ENCODE peak calls at places on chromosomes 11 and 22, in seven cellular contexts. P is HCT116, G is thyroid gland, K is left ventricle myocardium inferior, N is GM23338, C is progenitor cell of endocrine pancreas, X is WERI-Rb-1. J is an unnamed sample.

GRCh38 chr11:85589373-85589772 is 37.8 kb downstream of the DLG2 start:
- DNase-seq in N (peak), X (no peak), K (no peak), P (no peak), G (no peak), C (no peak), J (no peak)

GRCh38 chr11:88016392-88017020 is 158.7 kb downstream of the RAB38 start:
- DNase-seq in K (peak), N (peak), P (peak), X (peak), C (peak), G (peak), J (peak)

GRCh38 chr11:10459029-10459970 is 4.2 kb downstream of the AMPD3 start:
- DNase-seq in G (no peak), K (no peak), P (no peak), X (peak), N (no peak), C (no peak), J (no peak)

GRCh38 chr11:117618956-117619355 is 178.1 kb downstream of the DSCAML1 start:
- DNase-seq in X (peak), N (peak), G (no peak), K (no peak), P (no peak), C (no peak), J (no peak)

GRCh38 chr11:56905442-56905841 is 83.3 kb upstream of the OR5AK2 start:
- DNase-seq in X (no peak), G (no peak), N (no peak), C (no peak), K (no peak), P (no peak), J (no peak)

GRCh38 chr11:122933434-122933833 is 48.2 kb downstream of the BSX start:
- DNase-seq in G (no peak), X (no peak), N (no peak), P (no peak), C (no peak), K (no peak), J (no peak)

GRCh38 chr11:120236169-120237107 is 3.5 kb upstream of the POU2F3 start:
- DNase-seq in X (no peak), N (peak), K (no peak), C (no peak), G (no peak), P (peak), J (no peak)

GRCh38 chr22:50136431-50137047 is 34.0 kb upstream of the PANX2 start:
- DNase-seq in G (peak), N (no peak), K (no peak), X (no peak), P (no peak), C (no peak), J (no peak)

GRCh38 chr11:15161746-15162145 is 47.0 kb downstream of the INSC start:
- DNase-seq in N (no peak), K (no peak), P (no peak), G (no peak), C (no peak), X (no peak), J (no peak)

GRCh38 chr22:25000686-25001085 is 48.2 kb downstream of the KIAA1671 start:
- DNase-seq in X (no peak), N (no peak), P (no peak), C (no peak), K (no peak), G (no peak), J (no peak)

GRCh38 chr11:10846664-10847063 is 11.2 kb downstream of the ZBED5 start:
- DNase-seq in P (no peak), X (no peak), G (no peak), C (no peak), N (no peak), K (no peak), J (no peak)

GRCh38 chr11:70087446-70088167 is 9.5 kb downstream of the ANO1 start:
- DNase-seq in N (peak), P (no peak), K (no peak), G (no peak), X (peak), C (no peak), J (no peak)

GRCh38 chr11:112634551-112634950 is 326.7 kb upstream of the NCAM1 start:
- DNase-seq in K (no peak), G (no peak), P (no peak), N (peak), X (no peak), C (no peak), J (no peak)

GRCh38 chr11:61544466-61544865 is 35.9 kb downstream of the LRRC10B start:
- DNase-seq in C (no peak), G (no peak), N (no peak), K (no peak), X (no peak), P (no peak), J (no peak)

GRCh38 chr11:61546663-61547062 is 34.2 kb downstream of the SYT7 start:
- DNase-seq in P (no peak), N (no peak), K (no peak), X (no peak), G (no peak), C (no peak), J (no peak)

GRCh38 chr11:61543606-61544306 is 35.2 kb downstream of the LRRC10B start:
- DNase-seq in P (no peak), G (no peak), C (no peak), K (no peak), X (no peak), N (no peak), J (no peak)

GRCh38 chr11:61545921-61546320 is 35.0 kb downstream of the SYT7 start:
- DNase-seq in G (no peak), C (no peak), N (no peak), K (no peak), P (no peak), X (no peak), J (no peak)

GRCh38 chr11:61545341-61545740 is 35.5 kb downstream of the SYT7 start:
- DNase-seq in P (peak), N (peak), C (no peak), G (no peak), X (no peak), K (no peak), J (no peak)
- TF ChIP-seq CTCF in P (peak), N (peak), C (peak), G (peak), X (peak), K (peak), J (no peak)

GRCh38 chr11:114181752-114182151 is 114.4 kb upstream of the NNMT start:
- DNase-seq in P (no peak), C (no peak), X (no peak), N (no peak), K (no peak), G (no peak), J (no peak)

GRCh38 chr11:114181195-114181594 is 115.0 kb upstream of the NNMT start:
- DNase-seq in N (no peak), C (no peak), P (no peak), K (no peak), G (no peak), X (no peak), J (no peak)

GRCh38 chr11:114180301-114181055 is 115.7 kb upstream of the NNMT start:
- DNase-seq in P (no peak), K (no peak), C (no peak), G (peak), N (peak), X (peak), J (no peak)

GRCh38 chr11:114178656-114179055 is 117.5 kb upstream of the NNMT start:
- DNase-seq in G (no peak), K (no peak), P (no peak), X (no peak), C (no peak), N (no peak), J (no peak)

GRCh38 chr11:114179234-114179941 is 116.8 kb upstream of the NNMT start:
- DNase-seq in C (no peak), N (no peak), X (no peak), G (peak), P (no peak), K (peak), J (no peak)
- TF ChIP-seq CTCF in C (no peak), N (no peak), X (no peak), G (peak), P (no peak), K (no peak), J (no peak)

GRCh38 chr11:271316-271715 is 6.9 kb upstream of the NLRP6 start:
- DNase-seq in K (no peak), C (no peak), X (no peak), P (no peak), N (no peak), G (no peak), J (no peak)
- TF ChIP-seq CTCF in K (no peak), C (no peak), X (no peak), P (no peak), N (no peak), G (no peak), J (no peak)

GRCh38 chr11:43806976-43807375 is 73.7 kb upstream of the ALKBH3 start:
- DNase-seq in C (no peak), X (no peak), G (no peak), N (no peak), K (no peak), P (no peak), J (no peak)

GRCh38 chr11:43812471-43812870 is 68.2 kb upstream of the ALKBH3 start:
- DNase-seq in C (no peak), X (no peak), N (no peak), P (no peak), K (no peak), G (no peak), J (no peak)

GRCh38 chr11:43810929-43811596 is 69.6 kb upstream of the ALKBH3 start:
- DNase-seq in G (no peak), N (peak), C (no peak), K (no peak), P (no peak), X (no peak), J (no peak)
- TF ChIP-seq CTCF in G (no peak), N (peak), C (peak), K (peak), P (no peak), X (no peak), J (no peak)